ENCODE peak calls at places on chromosomes 7 and 10, in five cellular contexts. R, H, S, W and G are unnamed samples.

GRCh38 chr7:958221-959200 is 4.0 kb upstream of the ADAP1 start:
- DNase-seq in R (no peak), H (no peak), S (no peak), W (no peak), G (no peak)

GRCh38 chr10:11757820-11758463 is 15.8 kb downstream of the ECHDC3 start:
- DNase-seq in R (peak), H (peak), S (peak), W (peak), G (peak)

GRCh38 chr7:129841465-129841864 is 111.3 kb downstream of the UBE2H start:
- DNase-seq in R (no peak), H (no peak), S (no peak), W (no peak), G (no peak)

GRCh38 chr10:118950190-118950658 is 79.3 kb upstream of the NANOS1 start:
- DNase-seq in R (no peak), H (no peak), S (no peak), W (no peak), G (no peak)

GRCh38 chr7:70975816-70976215 is 156.1 kb upstream of the GALNT17 start:
- DNase-seq in R (no peak), H (no peak), S (no peak), W (no peak), G (no peak)

GRCh38 chr7:151792671-151793070 is 84.2 kb downstream of the PRKAG2 start:
- DNase-seq in R (no peak), H (no peak), S (no peak), W (no peak), G (no peak)

GRCh38 chr10:27736396-27736795 is 9.2 kb downstream of the MKX start:
- DNase-seq in R (no peak), H (no peak), S (no peak), W (no peak), G (no peak)

GRCh38 chr10:22821501-22821900 is 106.4 kb upstream of the ARMC3 start:
- DNase-seq in R (no peak), H (no peak), S (peak), W (no peak), G (no peak)

GRCh38 chr7:6637544-6638229 is 569 bp downstream of the ZNF316 start:
- DNase-seq in R (no peak), H (peak), S (no peak), W (peak), G (peak)

GRCh38 chr7:1845536-1846311 is 175.6 kb downstream of the ELFN1 start:
- DNase-seq in R (no peak), H (no peak), S (no peak), W (peak), G (no peak)

GRCh38 chr7:95607477-95608010 is 11.2 kb upstream of the PDK4 start:
- DNase-seq in R (no peak), H (no peak), S (no peak), W (no peak), G (no peak)

GRCh38 chr7:120293027-120293426 is 20.1 kb downstream of the KCND2 start:
- DNase-seq in R (no peak), H (no peak), S (no peak), W (no peak), G (no peak)

GRCh38 chr7:142359694-142360279 is 101.9 kb upstream of the PRSS58 start:
- DNase-seq in R (no peak), H (no peak), S (no peak), W (no peak), G (no peak)

GRCh38 chr10:90579602-90580242 is 278.1 kb downstream of the HTR7 start:
- DNase-seq in R (no peak), H (peak), S (peak), W (peak), G (no peak)

GRCh38 chr7:114212753-114213439 is 201.7 kb upstream of the FOXP2 start:
- DNase-seq in R (no peak), H (no peak), S (no peak), W (no peak), G (no peak)

GRCh38 chr7:149626972-149627371 is 129.4 kb upstream of the ZNF746 start:
- DNase-seq in R (no peak), H (no peak), S (no peak), W (peak), G (no peak)

GRCh38 chr7:15594461-15594860 is 32.6 kb upstream of the AGMO start:
- DNase-seq in R (no peak), H (no peak), S (no peak), W (no peak), G (no peak)

GRCh38 chr7:135597181-135597925 is 39.6 kb downstream of the NUP205 start:
- DNase-seq in R (no peak), H (no peak), S (no peak), W (no peak), G (no peak)

GRCh38 chr7:71793251-71793650 is 618.9 kb downstream of the CALN1 start:
- DNase-seq in R (no peak), H (no peak), S (no peak), W (no peak), G (no peak)

GRCh38 chr7:129959480-129960332 is 6.9 kb upstream of the UBE2H start:
- DNase-seq in R (no peak), H (no peak), S (no peak), W (no peak), G (no peak)

GRCh38 chr10:133396035-133396624 is 2.2 kb downstream of the MTG1 start:
- DNase-seq in R (no peak), H (no peak), S (no peak), W (no peak), G (no peak)

GRCh38 chr10:126977216-126977615 is 72.0 kb downstream of the DOCK1 start:
- DNase-seq in R (no peak), H (no peak), S (no peak), W (no peak), G (no peak)

GRCh38 chr7:136086712-136087111 is 109.6 kb upstream of the MTPN start:
- DNase-seq in R (peak), H (no peak), S (peak), W (peak), G (no peak)

GRCh38 chr10:8045728-8046494 is 8.6 kb upstream of the GATA3 start:
- DNase-seq in R (no peak), H (no peak), S (no peak), W (no peak), G (no peak)

GRCh38 chr10:79391231-79392019 is 44.2 kb downstream of the PPIF start:
- DNase-seq in R (peak), H (peak), S (no peak), W (peak), G (no peak)

GRCh38 chr10:87658858-87659555 is 671 bp upstream of the PAPSS2 start:
- DNase-seq in R (no peak), H (no peak), S (no peak), W (peak), G (no peak)

DNA sequence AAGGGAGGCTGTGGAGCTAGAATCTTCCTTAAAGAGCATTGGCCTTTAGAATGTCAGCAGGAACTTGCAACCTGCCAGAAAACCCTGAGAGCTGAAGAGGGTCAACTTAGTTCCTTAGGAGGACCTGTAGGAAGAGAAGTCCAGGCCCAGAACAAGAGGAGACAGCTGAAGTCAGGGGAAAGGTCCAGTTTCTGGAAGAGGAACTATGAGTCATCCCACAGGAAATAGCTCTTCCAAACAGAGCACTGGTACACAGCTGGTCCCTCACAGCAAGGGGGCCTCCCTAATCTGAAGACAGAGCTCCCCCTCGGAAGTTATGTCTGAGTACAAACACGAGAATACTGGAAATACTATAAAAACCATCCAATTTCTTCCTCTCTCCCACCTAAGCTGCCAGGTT is 98.9 kb downstream of the HERPUD2 start:
- DNase-seq in R (no peak), H (no peak), S (peak), W (no peak), G (no peak)
- TF ChIP-seq CTCF in R (no peak), H (no peak), S (no peak), W (no peak), G (no peak)

GRCh38 chr10:121975295-121976086 is 474 bp upstream of the NSMCE4A start:
- DNase-seq in R (no peak), H (no peak), S (no peak), W (no peak), G (no peak)
- TF ChIP-seq CTCF in R (no peak), H (peak), S (peak), W (no peak), G (no peak)

DNA sequence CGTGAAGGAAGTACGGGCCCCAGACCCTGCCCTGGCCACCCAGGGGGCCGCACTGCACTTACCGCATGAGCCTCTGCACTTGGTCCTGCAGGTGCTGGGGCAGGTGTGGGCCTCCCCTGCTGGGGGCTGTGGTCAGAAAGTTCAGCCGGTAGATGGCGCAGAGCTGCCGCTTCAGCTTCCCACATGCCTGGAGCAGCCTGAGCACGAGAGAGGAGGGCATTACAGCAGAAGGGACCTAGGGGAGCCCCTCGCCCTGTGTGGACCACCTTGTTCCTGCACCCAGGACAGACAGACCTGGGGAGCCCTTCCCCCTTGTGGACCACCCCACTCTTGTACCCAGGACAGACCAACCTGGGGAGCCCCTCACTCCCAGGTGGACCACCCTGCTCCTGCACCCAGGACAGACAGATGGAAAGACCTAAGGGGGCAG is 8.7 kb upstream of the PYROXD2 start:
- DNase-seq in R (no peak), H (peak), S (no peak), W (peak), G (no peak)
- TF ChIP-seq CTCF in R (no peak), H (no peak), S (peak), W (peak), G (peak)

GRCh38 chr7:79182283-79182682 is 271.2 kb downstream of the MAGI2 start:
- DNase-seq in R (no peak), H (no peak), S (peak), W (no peak), G (no peak)
- TF ChIP-seq CTCF in R (no peak), H (no peak), S (no peak), W (no peak), G (no peak)

GRCh38 chr10:117161386-117162033 is 23.4 kb upstream of the VAX1 start:
- DNase-seq in R (no peak), H (no peak), S (no peak), W (no peak), G (no peak)

GRCh38 chr10:117163954-117164292 is 25.9 kb upstream of the VAX1 start:
- DNase-seq in R (no peak), H (no peak), S (no peak), W (no peak), G (no peak)

GRCh38 chr10:117162093-117163021 is 24.3 kb upstream of the VAX1 start:
- DNase-seq in R (no peak), H (no peak), S (no peak), W (no peak), G (no peak)

GRCh38 chr10:117164878-117165556 is 26.9 kb upstream of the VAX1 start:
- DNase-seq in R (no peak), H (peak), S (no peak), W (peak), G (no peak)

DNA sequence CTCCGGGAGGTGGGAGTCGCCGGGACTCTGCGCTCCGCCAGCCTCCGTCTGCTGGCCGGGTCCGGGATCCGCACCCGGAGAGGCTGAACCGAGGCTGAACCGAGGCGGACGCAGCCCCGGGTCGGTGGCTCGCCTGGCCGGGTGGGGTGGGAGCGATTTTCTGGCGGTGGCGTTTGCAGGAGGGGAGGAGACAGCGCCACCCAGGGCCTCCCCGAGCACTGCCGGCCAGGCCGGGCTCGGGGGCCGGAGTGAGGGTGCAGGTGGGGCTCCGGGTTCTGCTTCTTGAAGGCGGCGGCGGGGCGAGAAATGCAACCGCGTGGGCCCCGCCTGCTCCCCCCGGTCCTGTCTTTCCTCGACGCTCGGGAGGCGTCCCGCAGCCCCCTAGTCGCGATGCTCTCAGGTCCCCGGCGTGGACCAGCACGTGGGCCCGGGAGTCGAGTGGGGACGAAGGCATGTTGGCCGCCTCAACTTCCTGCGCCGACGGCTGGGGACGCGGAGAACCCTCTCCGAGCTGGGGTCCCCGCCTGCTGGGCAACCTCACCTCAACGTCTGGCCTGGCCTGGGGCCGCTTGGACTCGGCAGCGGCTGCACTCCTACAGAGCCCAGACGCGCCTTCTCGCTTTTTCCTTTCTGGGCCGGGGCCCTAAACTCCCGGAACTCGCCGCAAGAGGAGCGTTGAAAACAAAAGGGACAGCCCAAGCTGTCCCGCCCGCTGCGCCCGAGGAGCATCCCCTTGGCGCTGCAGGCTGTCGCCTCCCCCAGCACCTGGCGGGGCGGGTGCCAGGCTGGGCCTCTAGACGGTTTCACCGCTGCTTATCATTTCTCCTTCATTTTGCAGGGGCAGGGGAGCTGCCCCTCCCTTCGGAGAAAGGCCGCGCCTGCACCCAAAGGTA is 25.2 kb upstream of the VAX1 start:
- DNase-seq in R (no peak), H (peak), S (no peak), W (peak), G (peak)
- TF ChIP-seq CTCF in R (no peak), H (peak), S (peak), W (peak), G (peak)

GRCh38 chr7:77327932-77328628 is 88.1 kb downstream of the GSAP start:
- DNase-seq in R (no peak), H (no peak), S (no peak), W (no peak), G (no peak)
- TF ChIP-seq CTCF in R (no peak), H (no peak), S (no peak), W (no peak), G (no peak)

DNA sequence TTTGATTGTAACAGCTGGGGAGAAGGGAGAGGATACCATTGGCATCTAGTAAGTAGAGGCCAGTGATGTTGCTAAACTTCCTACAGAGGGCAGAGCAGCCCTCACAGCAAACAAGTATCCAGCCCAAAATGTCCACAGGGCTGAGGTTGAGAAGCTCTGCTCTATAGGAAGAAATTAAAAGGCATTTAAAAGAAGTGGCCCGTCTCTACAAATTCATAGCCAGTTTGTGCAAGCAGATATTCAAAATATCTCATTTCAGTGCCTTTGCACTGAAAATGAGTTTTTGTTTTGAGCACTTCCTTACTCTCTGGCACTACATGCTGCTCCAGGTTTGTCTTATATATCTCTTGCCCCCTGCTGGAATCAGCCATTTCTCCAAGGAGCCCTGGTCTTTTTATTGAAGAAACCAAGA is 330.0 kb downstream of the BBS9 start:
- DNase-seq in R (no peak), H (peak), S (peak), W (peak), G (no peak)
- TF ChIP-seq CTCF in R (no peak), H (peak), S (peak), W (peak), G (peak)